ENCODE peak calls at places on chromosome 10, in eight cellular contexts. W is cardiac muscle cell; L is transverse colon; U is fibroblast of lung; P is heart left ventricle; I is CD8-positive, alpha-beta T cell; R is hepatocyte; O is upper lobe of right lung. Z is an unnamed sample.
A peak's percentile ranks its signal among the peaks of the same experiment; 100 is the strongest.

GRCh38 chr10:81002382-81002781 is 464.7 kb downstream of the SH2D4B start:
- DNase-seq in R (no peak), L (no peak), I (no peak), O (no peak), P (no peak), W (no peak), U (no peak), Z (no peak)

GRCh38 chr10:8352696-8353095 is 298.2 kb downstream of the GATA3 start:
- DNase-seq in R (no peak), U (peak; percentile 8), P (no peak), W (no peak), O (no peak), I (no peak), L (no peak), Z (no peak)

GRCh38 chr10:109784236-109784635 is 139.1 kb downstream of the XPNPEP1 start:
- DNase-seq in W (peak; percentile 2), L (no peak), I (no peak), R (no peak), P (no peak), O (no peak), U (peak; percentile 58), Z (peak; percentile 45)

GRCh38 chr10:101292194-101293006 is 61.6 kb upstream of the BTRC start:
- DNase-seq in I (no peak), O (no peak), W (no peak), U (peak; percentile 10), R (peak; percentile 50), P (peak; percentile 46), L (no peak), Z (no peak)

GRCh38 chr10:95445223-95445836 is 115.8 kb downstream of the SORBS1 start:
- DNase-seq in L (peak; percentile 69), O (no peak), R (peak; percentile 37), W (peak; percentile 85), I (no peak), P (peak; percentile 88), U (peak; percentile 86), Z (peak; percentile 81)

GRCh38 chr10:128326251-128326650 is 200.0 kb upstream of the MKI67 start:
- DNase-seq in L (no peak), W (no peak), R (no peak), I (no peak), O (no peak), U (no peak), P (no peak), Z (no peak)

GRCh38 chr10:130362308-130362761 is 226.1 kb downstream of the GLRX3 start:
- DNase-seq in R (peak; percentile 80), W (no peak), I (no peak), U (no peak), O (no peak), L (no peak), P (peak; percentile 75), Z (no peak)

GRCh38 chr10:129126955-129127354 is 340.1 kb upstream of the MGMT start:
- DNase-seq in U (no peak), I (no peak), W (no peak), R (no peak), L (no peak), O (no peak), P (no peak), Z (no peak)

GRCh38 chr10:88889559-88890337 is 9.7 kb downstream of the STAMBPL1 start:
- DNase-seq in W (no peak), L (no peak), O (no peak), P (no peak), U (no peak), R (no peak), I (no peak), Z (no peak)

GRCh38 chr10:11468126-11468742 is 143.2 kb downstream of the USP6NL start:
- DNase-seq in P (no peak), U (peak; percentile 77), I (no peak), O (no peak), W (no peak), L (no peak), R (no peak), Z (no peak)

GRCh38 chr10:70258216-70258615 is 25.0 kb upstream of the PPA1 start:
- DNase-seq in P (no peak), W (peak; percentile 56), I (no peak), O (no peak), L (no peak), R (no peak), U (no peak), Z (no peak)

GRCh38 chr10:77195101-77195500 is 442.5 kb downstream of the KCNMA1 start:
- DNase-seq in L (no peak), O (no peak), R (peak; percentile 35), I (no peak), U (peak; percentile 97), P (no peak), W (peak; percentile 80), Z (peak; percentile 88)

GRCh38 chr10:102400061-102400460 is 4.6 kb downstream of the NFKB2 start:
- DNase-seq in L (no peak), P (peak; percentile 24), R (no peak), W (no peak), O (peak; percentile 61), U (no peak), I (no peak), Z (no peak)

GRCh38 chr10:102400598-102401321 is 5.3 kb downstream of the NFKB2 start:
- DNase-seq in W (no peak), O (peak; percentile 56), P (peak; percentile 19), L (no peak), R (no peak), U (no peak), I (no peak), Z (no peak)

GRCh38 chr10:102401322-102401614 is 5.8 kb downstream of the NFKB2 start:
- DNase-seq in R (no peak), I (no peak), P (peak; percentile 15), W (no peak), O (peak; percentile 56), U (no peak), L (no peak), Z (no peak)

GRCh38 chr10:102398172-102399020 is 2.9 kb downstream of the NFKB2 start:
- DNase-seq in R (no peak), L (no peak), W (no peak), P (peak; percentile 24), I (no peak), U (no peak), O (peak; percentile 60), Z (no peak)

DNA sequence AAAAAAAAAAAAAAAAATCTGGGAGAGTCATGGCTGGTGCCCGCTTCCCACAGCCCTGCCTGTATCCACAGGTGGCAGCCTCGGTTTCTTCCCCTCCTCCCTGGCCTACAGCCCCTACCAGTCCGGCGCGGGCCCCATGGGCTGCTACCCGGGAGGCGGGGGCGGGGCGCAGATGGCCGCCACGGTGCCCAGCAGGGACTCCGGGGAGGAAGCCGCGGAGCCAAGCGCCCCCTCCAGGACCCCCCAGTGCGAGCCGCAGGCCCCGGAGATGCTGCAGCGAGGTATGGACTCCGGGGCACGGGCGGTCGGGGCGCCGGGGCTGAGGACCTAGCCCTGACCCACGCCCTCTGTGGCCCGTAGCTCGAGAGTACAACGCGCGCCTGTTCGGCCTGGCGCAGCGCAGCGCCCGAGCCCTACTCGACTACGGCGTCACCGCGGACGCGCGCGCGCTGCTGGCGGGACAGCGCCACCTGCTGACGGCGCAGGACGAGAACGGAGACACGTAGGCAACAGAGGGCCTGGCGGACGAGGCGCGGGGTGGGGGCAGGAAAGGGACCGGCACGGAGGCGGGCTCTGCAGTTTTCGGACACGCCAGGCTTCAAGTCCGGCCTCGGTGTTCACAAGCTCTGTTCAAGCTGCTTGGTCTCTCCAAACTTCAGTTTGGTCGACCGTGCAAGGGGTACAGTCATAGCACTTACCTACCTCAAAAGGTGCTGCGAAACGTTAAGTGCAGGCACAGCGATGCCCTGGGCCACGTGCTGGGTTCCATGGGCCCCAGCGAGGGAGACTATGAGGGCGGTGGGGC is 3.9 kb downstream of the NFKB2 start:
- DNase-seq in W (peak; percentile 91), U (peak; percentile 80), R (peak; percentile 94), P (peak; percentile 93), I (peak; percentile 83), L (peak; percentile 92), O (peak; percentile 95), Z (peak; percentile 82)
- TF ChIP-seq CTCF in W (peak; percentile 92), U (peak; percentile 78), R (peak; percentile 98), P (peak; percentile 92), I (peak; percentile 89), L (peak; percentile 92), O (peak; percentile 95), Z (peak; percentile 64)

DNA sequence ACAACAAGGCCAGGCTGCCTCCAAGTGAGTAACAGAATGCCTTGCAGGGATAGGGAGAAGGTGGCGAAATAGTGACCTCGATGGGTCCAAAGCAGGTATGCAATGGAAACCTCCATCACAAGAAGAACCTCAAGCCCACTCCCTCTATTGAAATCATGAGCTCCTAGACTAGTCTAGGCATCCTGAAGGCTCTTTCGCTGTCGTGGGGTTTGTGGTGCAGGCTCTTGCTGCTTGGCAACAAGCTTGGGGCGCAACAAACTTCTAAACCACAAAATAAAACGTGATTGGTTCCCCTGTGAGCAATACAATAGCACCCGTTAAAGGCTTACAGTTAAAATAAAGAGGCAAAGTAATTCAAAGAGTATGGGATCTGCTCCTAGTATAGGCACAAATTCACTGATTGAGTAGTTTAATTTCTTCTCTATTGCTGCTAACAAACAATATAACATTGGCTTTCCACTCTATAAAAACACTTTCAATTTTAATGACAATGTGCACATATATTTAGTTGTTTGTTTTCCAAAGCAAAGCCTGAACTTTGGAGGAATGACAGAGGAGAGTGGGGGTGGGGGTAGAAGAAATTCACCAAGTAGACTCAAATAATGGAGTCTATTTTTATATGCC is 64.1 kb downstream of the C10orf67 start:
- DNase-seq in P (no peak), U (no peak), R (no peak), I (no peak), L (no peak), W (no peak), O (no peak), Z (no peak)
- H3K4me3 ChIP-seq in P (no peak overlapping the region), U (no peak overlapping the region), R (no peak overlapping the region), I (no peak overlapping the region), L (no peak overlapping the region), W (no peak overlapping the region), O (no peak overlapping the region), Z (no peak overlapping the region)

GRCh38 chr10:117375360-117376147 is at the start of gene PDZD8:
- DNase-seq in R (peak; percentile 98), L (peak; percentile 95), P (peak; percentile 97), U (peak; percentile 94), O (peak; percentile 98), I (peak; percentile 90), W (peak; percentile 96), Z (peak; percentile 89)
- TF ChIP-seq CTCF in R (no peak), L (no peak), P (no peak), U (no peak), O (no peak), I (no peak), W (no peak), Z (no peak)

DNA sequence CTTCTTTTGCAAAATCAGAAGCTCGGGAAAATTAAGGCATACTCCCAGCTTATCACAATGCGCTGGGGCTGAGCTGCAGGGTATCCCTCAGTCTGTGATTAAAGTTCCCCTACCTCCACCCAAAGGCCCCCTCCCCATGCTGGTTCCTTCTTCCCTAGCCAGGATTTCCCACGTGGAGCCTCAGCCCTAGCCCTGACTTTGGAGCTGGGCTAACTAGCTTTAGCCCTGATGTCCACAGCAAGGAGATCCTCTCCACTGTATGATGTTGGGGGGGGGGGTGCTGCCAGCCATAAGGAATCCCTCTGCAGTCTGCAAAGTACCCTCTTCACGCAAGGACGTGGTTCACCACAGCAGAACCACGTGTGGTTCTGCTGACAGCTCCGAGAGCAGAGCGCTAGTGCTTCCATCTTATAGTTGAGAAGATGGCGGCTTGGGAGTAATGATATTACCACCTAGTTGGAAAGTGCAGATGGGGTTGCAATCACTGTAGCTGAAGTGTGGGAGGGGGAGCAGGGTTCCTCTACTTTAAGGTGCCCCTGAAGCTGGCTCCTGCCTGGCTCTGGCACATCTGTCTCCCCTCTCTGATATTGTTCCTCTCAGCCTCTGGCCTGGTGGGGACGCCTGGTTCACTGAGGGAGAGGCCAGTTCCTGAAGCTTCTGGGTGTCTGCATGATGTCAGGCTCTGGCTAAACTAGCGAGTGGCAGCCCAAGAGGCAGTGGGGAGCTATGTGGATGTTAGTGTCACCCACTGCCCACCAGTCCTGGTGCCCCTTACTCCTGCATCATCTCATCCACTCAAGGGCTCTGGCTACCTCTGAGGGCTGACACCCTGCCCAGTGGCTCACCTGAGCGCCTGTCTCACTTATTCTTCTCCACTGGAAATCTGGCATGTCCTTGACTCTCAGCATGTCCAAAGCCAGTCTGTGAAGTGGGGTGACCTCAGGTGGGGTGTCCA is 270.7 kb downstream of the RPS24 start:
- DNase-seq in P (no peak), U (no peak), W (no peak), O (no peak), I (no peak), L (no peak), R (no peak), Z (no peak)
- H3K4me3 ChIP-seq in P (no peak overlapping the region), U (no peak overlapping the region), W (no peak overlapping the region), O (no peak overlapping the region), I (no peak overlapping the region), L (no peak overlapping the region), R (no peak overlapping the region), Z (no peak overlapping the region)

Z was measured in AG10803.